ENCODE peak calls at places on chromosomes 5 and 9, in six cellular contexts. Y is SJSA1, Z is Calu3, U is left cardiac atrium, L is heart left ventricle, D is AG09309. T is an unnamed sample.

GRCh38 chr5:77129386-77129785 is 42.3 kb upstream of the ZBED3 start:
- DNase-seq in L (no peak), Z (peak; percentile 57), U (peak; percentile 25), D (no peak), Y (no peak), T (no peak)

GRCh38 chr9:83701769-83702168 is 6.0 kb downstream of the UBQLN1 start:
- DNase-seq in U (no peak), L (no peak), D (peak; percentile 59), Y (no peak), Z (no peak), T (no peak)

GRCh38 chr9:90420211-90420610 is 222.4 kb downstream of the DIRAS2 start:
- DNase-seq in U (no peak), L (no peak), D (no peak), Y (no peak), Z (no peak), T (no peak)

GRCh38 chr9:126146254-126147145 is 180.1 kb upstream of the MVB12B start:
- DNase-seq in L (no peak), U (no peak), Y (peak; percentile 31), Z (peak; percentile 50), D (no peak), T (no peak)

GRCh38 chr5:71533614-71534013 is 53.5 kb upstream of the MCCC2 start:
- DNase-seq in U (no peak), D (no peak), Z (no peak), Y (no peak), L (no peak), T (no peak)

GRCh38 chr9:78365979-78366697 is 69.2 kb downstream of the PSAT1 start:
- DNase-seq in D (no peak), Z (no peak), Y (no peak), L (no peak), U (no peak), T (no peak)

GRCh38 chr9:129838707-129839259 is 3.5 kb downstream of the USP20 start:
- DNase-seq in Z (no peak), D (peak; percentile 80), L (no peak), U (no peak), Y (no peak), T (peak; percentile 35)

GRCh38 chr9:88651682-88652633 is 117.0 kb downstream of the NXNL2 start:
- DNase-seq in D (peak; percentile 97), Z (no peak), U (peak; percentile 86), L (peak; percentile 87), Y (peak; percentile 90), T (no peak)

GRCh38 chr9:10052181-10052580 is 560.6 kb downstream of the PTPRD start:
- DNase-seq in Z (no peak), U (no peak), Y (no peak), D (no peak), L (no peak), T (no peak)

T was measured in HL-60.